ENCODE peak calls at places on chromosomes 6 and 20, in seven cellular contexts. M is GM12878, N is Panc1, E is K562, S is HCT116, W is HepG2, F is H1. C is an unnamed sample.

GRCh38 chr6:154865291-154865690 is 129.8 kb upstream of the TIAM2 start:
- DNase-seq in M (no peak), N (no peak), E (no peak), S (no peak), W (no peak), F (no peak), C (no peak)

GRCh38 chr20:45892049-45892816 is 1.1 kb downstream of the CTSA start:
- DNase-seq in M (no peak), N (no peak), E (peak), S (no peak), W (peak), F (no peak), C (peak)

GRCh38 chr20:25525857-25526256 is 59.5 kb downstream of the NINL start:
- DNase-seq in M (no peak), N (no peak), E (no peak), S (no peak), W (peak), F (no peak), C (no peak)

GRCh38 chr6:44250718-44251123 is 3.8 kb downstream of the HSP90AB1 start:
- DNase-seq in M (no peak), N (no peak), E (no peak), S (no peak), W (no peak), F (no peak), C (no peak)

GRCh38 chr20:36472656-36473071 is 68.7 kb upstream of the MYL9 start:
- DNase-seq in M (no peak), N (no peak), E (peak), S (peak), W (no peak), F (peak), C (no peak)

GRCh38 chr6:35049885-35050284 is 91.3 kb downstream of the TCP11 start:
- DNase-seq in M (no peak), N (no peak), E (peak), S (no peak), W (no peak), F (no peak), C (peak)

GRCh38 chr6:29462022-29462421 is 5.1 kb downstream of the OR2H1 start:
- DNase-seq in M (no peak), N (no peak), E (no peak), S (no peak), W (no peak), F (no peak), C (no peak)

GRCh38 chr6:6008648-6009421 is 2.1 kb upstream of the NRN1 start:
- DNase-seq in M (peak), N (no peak), E (peak), S (peak), W (peak), F (peak), C (peak)

GRCh38 chr20:11907621-11908020 is 10.1 kb upstream of the BTBD3 start:
- DNase-seq in M (no peak), N (no peak), E (no peak), S (no peak), W (no peak), F (no peak), C (no peak)

GRCh38 chr6:30100585-30101422 is 12.1 kb downstream of the TRIM31 start:
- DNase-seq in M (no peak), N (no peak), E (peak), S (no peak), W (peak), F (peak), C (peak)

GRCh38 chr6:44225579-44226325 is 2.4 kb downstream of the SLC29A1 start:
- DNase-seq in M (no peak), N (no peak), E (peak), S (no peak), W (no peak), F (no peak), C (no peak)

GRCh38 chr6:22956029-22956715 is 386.8 kb downstream of the HDGFL1 start:
- DNase-seq in M (no peak), N (no peak), E (no peak), S (no peak), W (no peak), F (no peak), C (no peak)

GRCh38 chr6:167951781-167952511 is 45.5 kb upstream of the KIF25 start:
- DNase-seq in M (no peak), N (no peak), E (no peak), S (no peak), W (no peak), F (no peak), C (no peak)

GRCh38 chr6:130116273-130116672 is 97.9 kb downstream of the L3MBTL3 start:
- DNase-seq in M (no peak), N (no peak), E (no peak), S (no peak), W (no peak), F (no peak), C (no peak)

GRCh38 chr20:51579137-51579536 is 36.6 kb upstream of the NFATC2 start:
- DNase-seq in M (no peak), N (no peak), E (no peak), S (no peak), W (no peak), F (no peak), C (no peak)

GRCh38 chr20:4896971-4897497 is 104.3 kb downstream of the SLC23A2 start:
- DNase-seq in M (no peak), N (no peak), E (no peak), S (no peak), W (no peak), F (peak), C (no peak)

GRCh38 chr6:129641344-129641743 is 68.6 kb downstream of the ARHGAP18 start:
- DNase-seq in M (no peak), N (no peak), E (no peak), S (peak), W (peak), F (no peak), C (no peak)

GRCh38 chr6:96675617-96676016 is 112.7 kb downstream of the FHL5 start:
- DNase-seq in M (no peak), N (no peak), E (no peak), S (no peak), W (no peak), F (no peak), C (no peak)

GRCh38 chr6:145656128-145656527 is 79.2 kb downstream of the EPM2A start:
- DNase-seq in M (no peak), N (no peak), E (no peak), S (no peak), W (no peak), F (no peak), C (no peak)

GRCh38 chr20:62523473-62524203 is 47.8 kb upstream of the GATA5 start:
- DNase-seq in M (no peak), N (no peak), E (peak), S (peak), W (peak), F (no peak), C (peak)

GRCh38 chr6:79928478-79928998 is 18.8 kb downstream of the ELOVL4 start:
- DNase-seq in M (no peak), N (no peak), E (no peak), S (no peak), W (no peak), F (no peak), C (no peak)

GRCh38 chr20:13262701-13263335 is 41.7 kb downstream of the ISM1 start:
- DNase-seq in M (no peak), N (no peak), E (no peak), S (no peak), W (no peak), F (no peak), C (no peak)
- TF ChIP-seq SIN3A in M (no peak), N (no peak), E (no peak), S (no peak), W (no peak), F (no peak), C (no peak)

GRCh38 chr6:142374965-142375733 is 73.3 kb downstream of the ADGRG6 start:
- DNase-seq in M (no peak), N (peak), E (no peak), S (peak), W (peak), F (no peak), C (no peak)
- TF ChIP-seq POLR2AphosphoS5 in M (no peak), N (peak), E (no peak), S (peak), W (peak), F (no peak), C (peak)

DNA sequence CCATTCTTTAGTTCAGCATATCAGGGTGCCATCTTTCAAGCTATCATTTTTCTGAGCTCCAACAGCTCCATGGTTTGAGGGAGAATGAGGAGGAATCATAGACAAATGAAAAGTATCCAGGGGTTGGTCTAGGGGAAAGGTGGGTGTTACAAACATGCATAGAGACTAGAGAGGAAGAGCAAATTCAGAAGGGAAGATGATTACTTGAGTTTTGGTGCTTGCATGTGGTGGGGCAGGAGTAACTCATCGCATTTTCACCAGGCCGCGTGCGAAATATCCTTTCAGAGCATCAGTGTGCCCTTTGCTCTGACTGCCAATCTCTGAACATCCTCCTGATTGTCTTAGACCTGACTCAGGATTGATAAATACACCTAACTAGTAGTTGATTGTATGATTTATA is 7.7 kb upstream of the BICRAL start:
- DNase-seq in M (no peak), N (no peak), E (peak), S (no peak), W (no peak), F (no peak), C (no peak)
- TF ChIP-seq SIN3A in M (no peak), N (no peak), E (no peak), S (no peak), W (no peak), F (no peak), C (no peak)

GRCh38 chr6:52584203-52584602 is 7.3 kb upstream of the TRAM2 start:
- DNase-seq in M (no peak), N (no peak), E (no peak), S (no peak), W (no peak), F (no peak), C (no peak)

GRCh38 chr6:52588710-52589091 is 11.8 kb upstream of the TRAM2 start:
- DNase-seq in M (no peak), N (no peak), E (no peak), S (no peak), W (no peak), F (no peak), C (no peak)

GRCh38 chr6:52590634-52590985 is 13.8 kb upstream of the TRAM2 start:
- DNase-seq in M (no peak), N (no peak), E (no peak), S (no peak), W (peak), F (no peak), C (no peak)

GRCh38 chr6:52588087-52588709 is 11.3 kb upstream of the TRAM2 start:
- DNase-seq in M (no peak), N (no peak), E (no peak), S (no peak), W (no peak), F (no peak), C (no peak)

GRCh38 chr6:52587001-52587400 is 10.1 kb upstream of the TRAM2 start:
- DNase-seq in M (no peak), N (no peak), E (no peak), S (no peak), W (no peak), F (no peak), C (no peak)
- TF ChIP-seq POLR2AphosphoS5 in M (no peak), N (no peak), E (no peak), S (no peak), W (no peak), F (no peak), C (no peak)